ENCODE peak calls at places on chromosomes 12 and 14, in five cellular contexts. A is K562, E is GM12878, G is HepG2, H is H1. L is an unnamed sample.

GRCh38 chr12:39764944-39765560 is 145.4 kb upstream of the ABCD2 start:
- DNase-seq in G (peak; percentile 12), H (no peak), E (no peak), A (peak; percentile 24), L (peak; percentile 55)

GRCh38 chr12:107411792-107412535 is 273.6 kb upstream of the PWP1 start:
- DNase-seq in H (no peak), G (no peak), E (no peak), A (no peak), L (peak; percentile 71)

GRCh38 chr12:67681941-67682340 is 33.4 kb downstream of the DYRK2 start:
- DNase-seq in A (no peak), G (no peak), H (no peak), E (no peak), L (no peak)

GRCh38 chr12:6049992-6050391 is 74.5 kb downstream of the VWF start:
- DNase-seq in A (peak; percentile 13), E (no peak), H (no peak), G (peak; percentile 33), L (no peak)

GRCh38 chr12:26832817-26833691 is at the start of gene ITPR2:
- DNase-seq in A (peak; percentile 99), H (peak; percentile 94), E (peak; percentile 60), G (peak; percentile 88), L (peak; percentile 88)

GRCh38 chr14:50619569-50620141 is 48.5 kb downstream of the SAV1 start:
- DNase-seq in E (peak; percentile 21), A (no peak), G (peak; percentile 38), H (no peak), L (peak; percentile 34)

GRCh38 chr12:42568952-42569916 is 20.3 kb downstream of the PRICKLE1 start:
- DNase-seq in G (peak; percentile 30), H (no peak), E (peak; percentile 38), A (no peak), L (peak; percentile 75)

GRCh38 chr12:104715562-104716182 is 242.4 kb downstream of the SLC41A2 start:
- DNase-seq in E (no peak), G (no peak), A (no peak), H (no peak), L (no peak)

GRCh38 chr12:46921754-46922113 is 95.9 kb upstream of the SLC38A4 start:
- DNase-seq in G (peak; percentile 42), E (no peak), A (no peak), H (no peak), L (no peak)

GRCh38 chr12:87924149-87924548 is 105.1 kb downstream of the C12orf50 start:
- DNase-seq in E (no peak), H (no peak), A (no peak), G (no peak), L (no peak)

GRCh38 chr14:85003805-85004204 is 526.1 kb upstream of the FLRT2 start:
- DNase-seq in H (no peak), G (no peak), E (no peak), A (no peak), L (no peak)

GRCh38 chr14:88492272-88493089 is 62.3 kb downstream of the PTPN21 start:
- DNase-seq in H (peak; percentile 84), E (peak; percentile 19), G (peak; percentile 65), A (peak; percentile 71), L (peak; percentile 79)

GRCh38 chr12:120048258-120048657 is 59.2 kb downstream of the BICDL1 start:
- DNase-seq in E (no peak), H (no peak), G (no peak), A (no peak), L (no peak)
- TF ChIP-seq HDAC2 in E (no peak), H (no peak), G (no peak), A (no peak), L (no peak)

GRCh38 chr12:63844391-63845341 is at the start of gene SRGAP1:
- DNase-seq in A (peak; percentile 26), G (peak; percentile 44), H (no peak), E (no peak), L (no peak)
- TF ChIP-seq HDAC2 in A (no peak), G (no peak), H (no peak), E (no peak), L (no peak)

DNA sequence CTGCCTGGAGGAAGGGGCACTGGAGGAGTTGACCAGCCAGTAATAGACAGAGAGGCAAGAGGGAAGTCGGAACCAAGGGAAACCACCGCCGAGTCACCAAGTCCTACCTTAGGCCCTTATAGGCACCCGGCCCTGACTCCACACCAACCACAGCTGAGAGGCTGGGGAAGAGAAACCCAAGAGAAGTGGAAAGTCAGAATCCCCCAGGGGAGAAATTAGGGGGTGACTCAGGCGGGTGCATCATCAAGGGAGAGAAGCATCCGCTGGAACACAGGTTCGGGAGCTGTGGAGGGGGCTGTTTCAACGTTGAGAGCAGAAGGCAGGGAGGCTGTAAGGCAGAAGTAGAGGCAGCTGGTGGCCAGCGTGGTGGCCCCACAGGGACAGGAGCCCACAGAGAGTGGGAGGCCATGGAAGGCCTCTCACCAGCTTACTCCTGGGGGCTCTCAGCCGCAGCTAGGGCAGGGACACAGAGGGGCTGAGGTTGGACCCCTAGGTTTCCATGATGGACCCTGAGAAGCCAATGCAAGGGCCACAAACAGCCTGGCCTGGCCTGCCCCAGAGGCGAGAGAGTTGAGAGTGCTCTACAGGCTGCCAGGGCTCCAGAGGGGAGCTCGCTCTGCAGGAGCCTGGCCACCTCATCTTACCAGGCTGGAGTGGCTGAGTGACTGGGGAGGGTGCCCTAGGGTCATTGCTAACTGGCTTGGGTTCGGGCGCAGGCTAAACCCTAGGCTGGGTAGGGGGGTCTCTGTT is 1.4 kb upstream of the TRMT61A start:
- DNase-seq in A (no peak), E (peak; percentile 67), H (no peak), G (no peak), L (no peak)
- TF ChIP-seq HDAC2 in A (no peak), E (no peak), H (no peak), G (no peak), L (no peak)

GRCh38 chr12:116395381-116395780 is 117.9 kb upstream of the MED13L start:
- DNase-seq in H (no peak), A (no peak), G (no peak), E (no peak), L (no peak)

GRCh38 chr12:116398193-116398592 is 120.7 kb upstream of the MED13L start:
- DNase-seq in H (no peak), A (no peak), G (no peak), E (no peak), L (no peak)

GRCh38 chr12:116399055-116399454 is 121.6 kb upstream of the MED13L start:
- DNase-seq in G (no peak), H (no peak), A (no peak), E (no peak), L (no peak)

GRCh38 chr12:116393859-116394650 is 116.6 kb upstream of the MED13L start:
- DNase-seq in G (no peak), E (no peak), H (no peak), A (no peak), L (no peak)

GRCh38 chr12:116397148-116397547 is 119.7 kb upstream of the MED13L start:
- DNase-seq in G (no peak), A (no peak), E (no peak), H (no peak), L (no peak)
- TF ChIP-seq HDAC2 in G (no peak), A (no peak), E (no peak), H (no peak), L (no peak)

GRCh38 chr14:97290065-97290464 is 492.9 kb downstream of the VRK1 start:
- DNase-seq in G (no peak), H (no peak), E (no peak), A (no peak), L (no peak)
- TF ChIP-seq HDAC2 in G (no peak), H (no peak), E (no peak), A (no peak), L (no peak)

GRCh38 chr12:129467749-129468148 is 436.1 kb downstream of the TMEM132D start:
- DNase-seq in G (no peak), E (no peak), H (no peak), A (no peak), L (no peak)

GRCh38 chr12:129467289-129467688 is 436.5 kb downstream of the TMEM132D start:
- DNase-seq in A (peak; percentile 66), H (no peak), G (no peak), E (no peak), L (no peak)
- TF ChIP-seq HDAC2 in A (no peak), H (no peak), G (no peak), E (no peak), L (no peak)

DNA sequence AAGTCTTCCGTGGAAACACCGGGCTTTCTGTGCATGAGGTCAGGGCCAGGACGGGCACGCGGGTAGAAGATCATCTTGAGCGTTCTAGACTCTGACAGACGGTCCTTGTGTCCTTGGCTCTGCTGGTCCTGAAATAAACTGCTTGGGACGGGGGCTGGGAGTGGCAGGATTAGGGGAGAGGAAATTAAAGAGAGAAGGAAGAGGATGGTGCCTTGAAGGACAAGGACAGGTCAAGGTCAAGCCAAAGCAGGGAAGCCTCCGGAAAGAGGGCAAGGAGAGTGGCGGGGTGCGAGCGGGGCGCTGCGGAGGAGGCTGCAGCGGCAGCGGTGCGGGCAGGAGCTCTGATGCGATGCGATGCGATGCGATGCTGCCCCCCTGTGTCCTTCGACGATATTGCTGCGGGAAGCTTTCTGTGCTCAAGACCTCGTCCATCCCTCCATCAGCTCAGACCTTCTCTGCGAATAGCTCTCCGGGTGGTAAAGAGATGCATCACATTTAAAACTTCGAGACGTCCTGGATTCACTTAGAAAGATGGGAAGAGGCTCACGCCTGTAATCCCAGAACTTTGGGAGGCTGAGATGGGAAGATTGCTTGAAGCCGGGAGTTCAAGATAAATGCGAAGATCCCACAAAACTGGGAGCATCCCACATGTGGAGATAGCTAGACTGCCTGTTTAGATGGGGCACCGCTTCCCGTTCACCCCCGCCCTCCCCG is 110.1 kb upstream of the TMEM132D start:
- DNase-seq in G (peak; percentile 26), E (no peak), A (peak; percentile 73), H (peak; percentile 87), L (peak; percentile 60)
- TF ChIP-seq HDAC2 in G (no peak), E (no peak), A (no peak), H (no peak), L (no peak)

DNA sequence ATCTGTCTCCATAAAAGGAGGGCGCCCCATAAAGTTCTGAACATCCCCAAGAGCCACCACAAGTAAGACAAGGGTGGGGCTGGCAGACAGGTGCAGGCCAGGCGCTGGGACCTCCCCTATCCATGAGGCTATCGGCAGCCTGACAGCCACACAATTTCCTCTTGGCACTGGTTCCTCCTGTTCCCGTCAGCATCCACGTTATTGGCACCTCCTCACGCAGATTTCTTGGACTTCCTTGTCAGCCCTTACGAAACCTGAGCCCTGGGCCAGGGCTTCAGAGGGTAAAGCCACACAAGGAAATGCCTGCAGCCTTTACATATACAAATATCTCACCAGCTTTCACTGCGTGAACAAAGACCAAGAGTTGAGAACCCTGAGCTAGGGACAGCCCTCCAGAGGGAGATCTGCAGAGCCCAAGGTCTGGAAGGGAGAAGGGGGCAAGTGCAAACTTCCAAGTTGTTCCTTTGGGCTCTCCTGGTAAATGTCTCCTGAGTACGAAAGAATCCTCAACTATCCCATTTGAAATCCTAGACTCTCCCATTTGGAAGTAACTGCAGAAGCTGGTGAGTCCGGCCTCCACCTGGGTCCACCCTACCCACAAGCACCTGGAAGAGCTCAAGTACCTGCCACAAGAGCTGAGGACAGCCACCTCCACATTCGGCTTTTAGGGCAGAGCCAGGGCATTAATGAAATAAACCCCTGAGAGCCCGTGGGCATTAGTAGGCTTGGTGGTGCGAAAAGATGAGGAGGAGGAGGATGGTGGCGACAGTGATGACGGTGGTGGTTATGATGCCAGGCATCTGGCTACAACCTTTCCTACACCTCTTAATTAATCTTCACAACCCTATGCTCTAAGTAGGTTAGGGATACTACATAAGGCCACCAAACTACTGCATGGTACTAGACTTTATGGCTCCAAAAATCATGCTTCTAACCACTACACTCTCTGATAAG is 5.5 kb upstream of the TC2N start:
- DNase-seq in A (no peak), G (no peak), E (no peak), H (no peak), L (peak; percentile 37)
- TF ChIP-seq HDAC2 in A (no peak), G (no peak), E (no peak), H (no peak), L (no peak)

GRCh38 chr14:21528381-21529348 is 2.5 kb upstream of the SALL2 start:
- DNase-seq in E (no peak), H (no peak), G (peak; percentile 93), A (peak; percentile 47), L (no peak)
- TF ChIP-seq HDAC2 in E (no peak), H (no peak), G (peak; percentile 71), A (no peak), L (no peak)

L was measured in A549.